ENCODE peak calls at places on chromosomes 3 and 15, in seven cellular contexts. J is pancreas; H is transverse colon; Z is neuronal stem cell; F is CD4-positive, CD25-positive, alpha-beta regulatory T cell; Y is esophagus squamous epithelium; I is A549. R is an unnamed sample. For H3K4me1, the result is how much of the 10 kb centered on the place peaks cover.

GRCh38 chr15:25245801-25246622 is 192.8 kb downstream of the UBE3A start:
- DNase-seq in J (no peak), H (peak), Y (no peak), F (no peak), I (no peak), Z (no peak), R (no peak)

GRCh38 chr3:79419222-79419621 is 348.6 kb downstream of the ROBO1 start:
- DNase-seq in I (no peak), Y (no peak), J (no peak), Z (no peak), F (no peak), H (no peak), R (no peak)

GRCh38 chr3:139318431-139318816 is 25.4 kb upstream of the MRPS22 start:
- DNase-seq in J (no peak), F (no peak), Y (no peak), H (no peak), Z (no peak), I (no peak), R (no peak)

GRCh38 chr3:188489639-188490405 is 335.9 kb downstream of the LPP start:
- DNase-seq in J (no peak), F (no peak), I (no peak), H (no peak), Z (no peak), Y (no peak), R (no peak)

GRCh38 chr3:30680789-30681188 is 74.4 kb downstream of the TGFBR2 start:
- DNase-seq in F (no peak), I (no peak), Y (no peak), J (no peak), Z (peak), H (no peak), R (no peak)

GRCh38 chr3:146195030-146195429 is 34.0 kb upstream of the PLOD2 start:
- DNase-seq in Y (no peak), H (no peak), J (no peak), F (no peak), I (no peak), Z (no peak), R (no peak)

GRCh38 chr3:65033577-65033976 is 345.8 kb upstream of the ADAMTS9 start:
- DNase-seq in H (no peak), Z (no peak), I (no peak), Y (no peak), J (no peak), F (no peak), R (no peak)

GRCh38 chr15:68812596-68813548 is 7.8 kb downstream of the ANP32A start:
- DNase-seq in F (no peak), Y (no peak), H (peak), I (no peak), Z (no peak), J (no peak), R (no peak)

GRCh38 chr3:170802164-170803151 is 67.5 kb downstream of the RPL22L1 start:
- DNase-seq in H (no peak), Y (no peak), F (no peak), I (no peak), Z (no peak), J (no peak), R (no peak)

GRCh38 chr3:131762981-131763380 is 260.2 kb upstream of the MRPL3 start:
- DNase-seq in Z (no peak), F (no peak), I (no peak), Y (no peak), J (no peak), H (no peak), R (no peak)

GRCh38 chr15:90234519-90234988 is 545 bp downstream of the GDPGP1 start:
- DNase-seq in Z (no peak), F (no peak), I (no peak), Y (no peak), H (no peak), J (peak), R (no peak)

GRCh38 chr15:83289160-83289559 is 4.7 kb upstream of the BNC1 start:
- DNase-seq in F (no peak), H (no peak), Z (no peak), I (no peak), Y (no peak), J (no peak), R (no peak)

GRCh38 chr3:33096103-33096868 is 660 bp downstream of the GLB1 start:
- DNase-seq in I (peak), Z (peak), H (peak), Y (no peak), J (peak), F (peak), R (no peak)

GRCh38 chr15:50883903-50884302 is 24.6 kb upstream of the AP4E1 start:
- DNase-seq in H (peak), J (no peak), Y (no peak), Z (no peak), I (peak), F (no peak), R (no peak)

GRCh38 chr3:16512435-16513140 is 911 bp downstream of the RFTN1 start:
- DNase-seq in H (peak), F (peak), I (no peak), J (no peak), Z (no peak), Y (no peak), R (no peak)

GRCh38 chr15:42511010-42511396 is 15.6 kb downstream of the SNAP23 start:
- DNase-seq in I (no peak), Z (no peak), H (no peak), F (no peak), J (no peak), Y (no peak), R (no peak)

GRCh38 chr15:66251065-66251789 is 2.3 kb downstream of the MEGF11 start:
- DNase-seq in I (no peak), F (no peak), Z (no peak), J (no peak), Y (no peak), H (no peak), R (no peak)

GRCh38 chr3:77298405-77298804 is 258.5 kb downstream of the ROBO2 start:
- DNase-seq in Y (no peak), I (no peak), Z (no peak), H (no peak), F (no peak), J (no peak), R (no peak)

DNA sequence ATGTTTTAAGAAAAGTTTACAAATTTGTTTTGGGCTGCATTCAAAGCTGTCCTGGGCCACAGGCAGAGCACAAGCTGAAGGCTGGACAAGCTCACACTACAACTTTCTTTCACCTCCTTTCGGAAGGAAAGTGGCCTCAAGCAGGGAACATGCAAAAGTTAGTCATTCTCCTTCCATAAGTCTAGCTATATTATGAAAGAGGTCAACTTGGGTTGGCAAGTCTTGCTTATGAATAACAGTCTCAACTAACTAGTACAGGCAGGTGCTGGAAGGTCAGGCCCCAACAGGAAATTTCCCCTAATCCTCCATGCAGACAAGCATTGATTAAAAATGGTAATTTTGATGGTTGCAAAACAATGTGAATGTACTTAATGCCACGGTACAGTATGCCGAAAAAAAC is 69.4 kb downstream of the OSBPL10 start:
- DNase-seq in Y (no peak), Z (no peak), H (no peak), I (no peak), J (no peak), F (no peak), R (no peak)
- H3K27ac ChIP-seq in Y (peak), Z (no peak), H (no peak), I (no peak), J (no peak), F (no peak), R (no peak)

DNA sequence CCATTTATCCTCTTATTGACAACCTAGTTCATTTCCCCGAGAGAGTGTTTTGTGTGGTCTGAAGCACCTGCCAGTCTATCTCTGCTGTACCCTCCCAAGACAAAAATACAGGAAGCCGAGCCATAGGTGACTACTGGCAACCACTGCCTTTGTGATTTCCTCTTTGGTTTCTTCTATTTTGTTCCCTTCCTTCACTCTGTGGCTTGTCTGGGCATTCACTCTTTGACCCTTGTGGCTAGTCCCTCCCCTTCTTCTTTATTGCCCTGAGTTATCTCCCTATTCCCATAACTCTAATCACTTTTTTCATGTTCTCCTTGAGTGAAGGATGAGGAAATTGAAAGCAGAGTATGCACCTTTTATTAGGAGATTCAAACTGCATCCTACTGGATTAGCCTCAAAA is at the start of gene ADGRG7:
- DNase-seq in H (no peak), F (no peak), Z (no peak), J (no peak), I (no peak), Y (no peak), R (no peak)
- H3K4me3 ChIP-seq in H (no peak), F (no peak), Z (no peak), J (no peak), I (no peak), Y (no peak), R (no peak)

DNA sequence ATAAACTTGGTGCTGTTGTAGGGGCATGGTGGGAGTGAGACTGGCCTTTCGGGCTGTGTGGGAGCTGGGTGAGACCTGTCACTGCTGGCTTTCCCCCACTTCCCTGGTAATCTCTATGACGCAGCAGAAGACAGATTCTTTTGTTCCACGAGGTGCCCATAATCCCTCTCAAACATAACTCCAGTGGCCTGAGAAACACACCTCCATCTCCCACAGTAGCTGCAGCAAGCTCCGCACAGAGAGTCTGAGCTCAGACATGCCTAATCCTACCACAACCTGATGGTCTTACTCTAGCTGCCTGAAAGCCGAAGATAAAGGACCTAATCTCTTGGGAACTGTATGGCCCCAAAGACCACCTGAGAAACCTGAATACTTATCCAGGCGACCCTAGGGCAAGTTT is 225.6 kb upstream of the CRBN start:
- DNase-seq in Z (no peak), Y (no peak), H (no peak), I (no peak), F (no peak), J (no peak), R (no peak)
- H3K4me1 ChIP-seq in Z (under half), Y (under half), H (under half), I (under half), F (under half), J (under half), R (under half)

GRCh38 chr3:172595648-172596393 is 72.6 kb upstream of the TNFSF10 start:
- DNase-seq in I (peak), Z (peak), J (peak), H (peak), F (peak), Y (no peak), R (no peak)
- H3K27ac ChIP-seq in I (peak), Z (no peak), J (peak), H (peak), F (peak), Y (peak), R (no peak)

GRCh38 chr3:181943285-181943684 is 231.6 kb downstream of the SOX2 start:
- DNase-seq in F (no peak), H (no peak), J (no peak), Y (no peak), Z (no peak), I (no peak), R (no peak)

GRCh38 chr3:181941250-181941649 is 229.5 kb downstream of the SOX2 start:
- DNase-seq in F (no peak), I (no peak), J (no peak), H (no peak), Y (no peak), Z (no peak), R (no peak)

GRCh38 chr3:181935915-181936314 is 224.2 kb downstream of the SOX2 start:
- DNase-seq in J (no peak), Y (no peak), Z (no peak), F (no peak), H (no peak), I (no peak), R (no peak)

GRCh38 chr3:181936774-181937173 is 225.0 kb downstream of the SOX2 start:
- DNase-seq in I (no peak), J (no peak), Y (no peak), F (no peak), Z (no peak), H (no peak), R (no peak)

DNA sequence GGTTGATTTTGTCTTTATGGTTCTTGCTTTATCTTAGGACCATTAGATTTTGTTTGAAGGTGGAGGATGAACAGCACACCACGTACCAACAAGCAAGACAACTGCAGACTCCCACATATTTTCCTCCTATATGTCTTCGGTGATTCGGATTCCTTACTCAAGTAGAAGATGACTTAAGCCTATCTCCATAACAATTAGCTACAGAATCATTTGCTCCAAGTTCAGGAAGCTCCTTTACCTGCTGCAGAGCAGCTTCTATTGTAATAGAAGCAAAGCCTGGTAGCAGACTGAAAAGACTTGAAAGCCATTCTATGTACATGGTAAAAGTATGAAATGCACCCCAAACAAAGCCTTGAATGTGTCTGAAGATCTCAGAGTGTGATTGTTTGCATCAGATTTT is 229.0 kb downstream of the SOX2 start:
- DNase-seq in Y (no peak), J (no peak), I (no peak), H (no peak), Z (no peak), F (no peak), R (no peak)
- H3K4me3 ChIP-seq in Y (no peak), J (no peak), I (no peak), H (no peak), Z (no peak), F (no peak), R (no peak)

DNA sequence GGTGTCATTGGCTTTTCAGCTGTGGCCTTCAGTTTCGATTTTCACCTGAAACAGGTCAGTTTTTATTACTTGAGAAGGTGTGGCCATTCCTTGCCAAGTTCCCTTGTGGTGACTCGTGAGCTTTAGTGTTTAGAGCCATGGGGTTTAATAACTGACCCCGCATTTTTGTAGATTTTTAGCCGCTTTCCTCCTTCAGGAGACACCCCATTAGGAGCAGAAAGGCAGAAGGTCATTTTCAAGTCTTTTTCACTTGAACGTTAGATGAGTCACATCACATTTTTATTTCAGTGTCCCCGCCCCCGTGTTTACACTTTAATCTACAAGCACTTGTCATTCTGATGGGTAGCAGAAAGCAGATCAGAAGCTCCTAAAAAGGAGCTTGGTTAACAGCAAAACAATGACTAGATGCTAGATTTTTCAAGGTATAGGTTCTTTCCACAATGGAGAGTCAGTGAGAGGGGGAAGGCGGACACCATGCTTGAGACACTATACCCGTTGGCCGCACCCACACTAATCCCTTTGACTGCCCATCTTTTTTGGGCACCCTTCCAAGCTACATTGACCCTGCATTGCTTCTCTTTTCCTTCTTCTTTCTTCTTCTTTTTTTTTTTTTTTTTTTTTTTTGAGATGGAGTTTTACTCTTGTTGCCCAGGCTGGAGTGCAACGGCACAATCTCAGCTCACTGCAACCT is 132.7 kb downstream of the GHSR start:
- DNase-seq in F (no peak), I (peak), Z (no peak), Y (no peak), H (peak), J (no peak), R (no peak)
- H3K4me1 ChIP-seq in F (under half), I (under half), Z (under half), Y (half or more), H (under half), J (under half), R (under half)

DNA sequence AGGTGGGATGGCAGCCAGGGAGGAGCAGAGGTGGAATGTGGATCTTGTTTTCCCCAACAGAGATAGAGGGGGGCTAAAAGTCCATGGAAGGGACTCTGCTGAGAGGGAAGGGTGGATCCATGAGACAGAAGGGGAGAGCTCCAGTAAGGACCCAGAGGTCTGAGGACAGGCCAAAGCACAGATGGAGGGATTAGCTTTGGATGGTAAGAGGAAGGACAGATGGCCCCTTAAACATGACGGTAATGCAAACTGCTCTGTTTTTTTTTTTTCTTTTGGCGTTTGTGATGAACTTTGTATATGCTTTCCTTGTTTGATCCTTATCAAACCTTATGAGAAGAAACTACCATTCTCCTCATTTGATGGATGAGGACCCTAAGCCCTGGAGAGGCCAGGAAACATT is 96.2 kb downstream of the IGF1R start:
- DNase-seq in H (no peak), I (no peak), Y (no peak), F (no peak), Z (no peak), J (no peak), R (no peak)
- H3K27ac ChIP-seq in H (peak), I (no peak), Y (no peak), F (no peak), Z (no peak), J (no peak), R (no peak)

GRCh38 chr15:67721996-67722395 is 103.3 kb upstream of the SKOR1 start:
- DNase-seq in Z (no peak), H (no peak), I (no peak), J (no peak), Y (no peak), F (no peak), R (no peak)
- H3K4me3 ChIP-seq in Z (no peak), H (no peak), I (no peak), J (no peak), Y (no peak), F (no peak), R (no peak)

GRCh38 chr15:39014682-39015081 is 450.1 kb upstream of the RASGRP1 start:
- DNase-seq in J (no peak), I (no peak), Z (no peak), H (no peak), Y (no peak), F (no peak), R (no peak)
- H3K4me1 ChIP-seq in J (under half), I (under half), Z (under half), H (under half), Y (under half), F (under half), R (under half)

R was measured in iPS DF 6.9.